ENCODE peak calls at places on chromosome 9, in ten cellular contexts. Y, A, N, W, E, L, K, Q, B and Z are unnamed samples.

GRCh38 chr9:34279431-34279830 is 49.6 kb downstream of the KIF24 start:
- DNase-seq in Y (no peak), A (no peak), N (no peak), W (no peak), E (peak), L (peak), K (no peak), Q (no peak), B (peak), Z (no peak)

GRCh38 chr9:132559711-132560110 is 22.7 kb upstream of the BARHL1 start:
- DNase-seq in Y (no peak), A (no peak), N (no peak), W (no peak), E (no peak), L (no peak), K (no peak), Q (no peak), B (no peak), Z (no peak)

GRCh38 chr9:134623408-134624066 is 18.1 kb upstream of the COL5A1 start:
- DNase-seq in Y (no peak), A (no peak), N (no peak), W (peak), E (no peak), L (no peak), K (no peak), Q (no peak), B (no peak), Z (peak)

GRCh38 chr9:26131891-26132290 is 453.6 kb upstream of the TUSC1 start:
- DNase-seq in Y (no peak), A (no peak), N (no peak), W (no peak), E (peak), L (no peak), K (no peak), Q (no peak), B (peak), Z (no peak)

GRCh38 chr9:89822996-89823395 is 218.2 kb downstream of the GADD45G start:
- DNase-seq in Y (no peak), A (no peak), N (no peak), W (no peak), E (no peak), L (no peak), K (no peak), Q (no peak), B (no peak), Z (no peak)

GRCh38 chr9:136051568-136052432 is 43.3 kb downstream of the NACC2 start:
- DNase-seq in Y (peak), A (peak), N (peak), W (peak), E (peak), L (peak), K (peak), Q (no peak), B (peak), Z (peak)

GRCh38 chr9:127445851-127446719 is 5.1 kb downstream of the RPL12 start:
- DNase-seq in Y (peak), A (no peak), N (no peak), W (no peak), E (peak), L (peak), K (peak), Q (no peak), B (peak), Z (no peak)

GRCh38 chr9:109241931-109242330 is 74.9 kb upstream of the FRRS1L start:
- DNase-seq in Y (no peak), A (no peak), N (no peak), W (peak), E (no peak), L (no peak), K (no peak), Q (no peak), B (no peak), Z (no peak)

GRCh38 chr9:96398582-96399334 is 15.2 kb upstream of the SLC35D2 start:
- DNase-seq in Y (no peak), A (no peak), N (no peak), W (no peak), E (no peak), L (no peak), K (no peak), Q (no peak), B (no peak), Z (no peak)

GRCh38 chr9:74942801-74943200 is 9.9 kb downstream of the C9orf40 start:
- DNase-seq in Y (peak), A (no peak), N (no peak), W (no peak), E (peak), L (no peak), K (no peak), Q (no peak), B (peak), Z (no peak)

GRCh38 chr9:100601216-100601615 is 23.3 kb downstream of the CAVIN4 start:
- DNase-seq in Y (peak), A (peak), N (peak), W (no peak), E (peak), L (peak), K (peak), Q (no peak), B (peak), Z (no peak)

GRCh38 chr9:95023217-95024003 is 294.1 kb downstream of the FANCC start:
- DNase-seq in Y (no peak), A (peak), N (no peak), W (peak), E (peak), L (no peak), K (peak), Q (no peak), B (peak), Z (no peak)

GRCh38 chr9:121568541-121569265 is 69.1 kb upstream of the GGTA1 start:
- DNase-seq in Y (no peak), A (no peak), N (peak), W (peak), E (peak), L (no peak), K (no peak), Q (no peak), B (peak), Z (no peak)

GRCh38 chr9:134366223-134367031 is 40.2 kb downstream of the RXRA start:
- DNase-seq in Y (no peak), A (no peak), N (peak), W (peak), E (peak), L (peak), K (peak), Q (no peak), B (peak), Z (peak)

GRCh38 chr9:134243778-134244467 is 79.6 kb upstream of the RNU6ATAC start:
- DNase-seq in Y (peak), A (no peak), N (no peak), W (no peak), E (no peak), L (no peak), K (no peak), Q (no peak), B (peak), Z (peak)

GRCh38 chr9:97747201-97747965 is 50.2 kb upstream of the XPA start:
- DNase-seq in Y (no peak), A (no peak), N (no peak), W (no peak), E (peak), L (no peak), K (no peak), Q (no peak), B (no peak), Z (no peak)

GRCh38 chr9:30120654-30121053 is 2263.8 kb upstream of the ACO1 start:
- DNase-seq in Y (no peak), A (no peak), N (no peak), W (no peak), E (no peak), L (no peak), K (no peak), Q (no peak), B (no peak), Z (no peak)

GRCh38 chr9:93962561-93963440 is 7.6 kb upstream of the BARX1 start:
- DNase-seq in Y (peak), A (peak), N (peak), W (peak), E (peak), L (peak), K (peak), Q (peak), B (peak), Z (peak)

GRCh38 chr9:86941196-86941595 is 6.1 kb downstream of the GAS1 start:
- DNase-seq in Y (no peak), A (no peak), N (no peak), W (no peak), E (no peak), L (no peak), K (no peak), Q (no peak), B (no peak), Z (no peak)

GRCh38 chr9:99090366-99091130 is 14.4 kb upstream of the TGFBR1 start:
- DNase-seq in Y (no peak), A (no peak), N (no peak), W (no peak), E (no peak), L (no peak), K (no peak), Q (no peak), B (no peak), Z (no peak)

GRCh38 chr9:120985759-120986353 is 59.3 kb upstream of the TRAF1 start:
- DNase-seq in Y (no peak), A (peak), N (no peak), W (no peak), E (peak), L (peak), K (peak), Q (no peak), B (peak), Z (no peak)

GRCh38 chr9:127333326-127334064 is 63.5 kb upstream of the SLC2A8 start:
- DNase-seq in Y (no peak), A (no peak), N (no peak), W (no peak), E (no peak), L (no peak), K (no peak), Q (no peak), B (no peak), Z (no peak)

GRCh38 chr9:87080512-87081225 is 133.4 kb upstream of the GAS1 start:
- DNase-seq in Y (no peak), A (no peak), N (no peak), W (no peak), E (no peak), L (peak), K (no peak), Q (no peak), B (peak), Z (no peak)

GRCh38 chr9:20988061-20988460 is 43.4 kb downstream of the HACD4 start:
- DNase-seq in Y (no peak), A (no peak), N (no peak), W (no peak), E (no peak), L (no peak), K (no peak), Q (no peak), B (peak), Z (no peak)

GRCh38 chr9:121277518-121278275 is 9.7 kb downstream of the GSN start:
- DNase-seq in Y (no peak), A (no peak), N (no peak), W (no peak), E (peak), L (no peak), K (no peak), Q (no peak), B (peak), Z (no peak)

GRCh38 chr9:119375892-119376291 is 6.7 kb upstream of the BRINP1 start:
- DNase-seq in Y (peak), A (peak), N (no peak), W (no peak), E (peak), L (peak), K (peak), Q (no peak), B (peak), Z (no peak)

GRCh38 chr9:2816476-2817141 is 27.3 kb downstream of the PUM3 start:
- DNase-seq in Y (no peak), A (no peak), N (no peak), W (peak), E (peak), L (no peak), K (peak), Q (no peak), B (peak), Z (no peak)

GRCh38 chr9:98482248-98482647 is 226.5 kb downstream of the GABBR2 start:
- DNase-seq in Y (no peak), A (no peak), N (no peak), W (no peak), E (peak), L (no peak), K (no peak), Q (no peak), B (peak), Z (no peak)

GRCh38 chr9:133803028-133803585 is 65.0 kb upstream of the SARDH start:
- DNase-seq in Y (no peak), A (no peak), N (no peak), W (no peak), E (no peak), L (no peak), K (peak), Q (no peak), B (no peak), Z (no peak)